ENCODE peak calls at places on chromosomes 3 and 15, in six cellular contexts. H is NCI-H1436 treated with DMSO at 0.1 percent for 48 hours; N is fibroblast of lung; U is COR-L47; Q is fibroblast of pulmonary artery; A is activated CD4-positive, alpha-beta T cell treated with anti-CD3 and anti-CD28 coated beads, Interleukin-2, amount 50 U/mL, for 1 hour. Y is an unnamed sample.

GRCh38 chr3:138173769-138174420 is 826 bp downstream of the DBR1 start:
- DNase-seq in Q (no peak), A (no peak), N (peak), H (no peak), U (no peak), Y (no peak)

GRCh38 chr3:4416961-4417360 is 50.1 kb downstream of the SUMF1 start:
- DNase-seq in Q (peak), N (peak), A (no peak), U (no peak), H (no peak), Y (peak)

GRCh38 chr15:31262901-31263671 is 63.5 kb upstream of the KLF13 start:
- DNase-seq in U (no peak), N (peak), Q (no peak), H (no peak), A (no peak), Y (peak)

GRCh38 chr15:42775431-42775830 is 38.5 kb upstream of the CDAN1 start:
- DNase-seq in U (no peak), H (no peak), Q (no peak), N (no peak), A (no peak), Y (no peak)

GRCh38 chr3:4394048-4394447 is 73.0 kb downstream of the SUMF1 start:
- DNase-seq in H (no peak), N (peak), Q (peak), U (no peak), A (no peak), Y (peak)

GRCh38 chr3:62708642-62709041 is 166.6 kb downstream of the CADPS start:
- DNase-seq in Q (no peak), N (no peak), A (no peak), H (no peak), U (no peak), Y (no peak)

GRCh38 chr3:155870133-155870944 is at the start of gene GMPS:
- DNase-seq in Q (peak), N (peak), H (peak), A (peak), U (peak), Y (peak)

GRCh38 chr3:170429050-170429449 is 10.4 kb downstream of the CLDN11 start:
- DNase-seq in U (no peak), A (no peak), Q (peak), H (no peak), N (peak), Y (peak)

GRCh38 chr15:71545223-71545760 is 265.1 kb upstream of the NR2E3 start:
- DNase-seq in N (no peak), H (no peak), A (no peak), U (no peak), Q (peak), Y (peak)

GRCh38 chr15:83112233-83112958 is 5.0 kb downstream of the TM6SF1 start:
- DNase-seq in A (no peak), Q (peak), U (no peak), N (peak), H (no peak), Y (peak)

GRCh38 chr3:179068779-179069530 is 2.7 kb downstream of the ZMAT3 start:
- DNase-seq in Q (peak), U (peak), N (peak), A (peak), H (no peak), Y (no peak)